ENCODE peak calls at places on chromosomes 1 and 21, in ten cellular contexts. Q, I, U, S, F, T, O, Y, M and Z are unnamed samples.
A peak's percentile ranks its signal among the peaks of the same experiment; 100 is the strongest.

GRCh38 chr1:166813508-166814223 is 25.6 kb upstream of the POGK start:
- DNase-seq in O (no peak), Q (no peak), U (no peak), M (no peak), F (no peak), S (no peak), T (no peak), Y (no peak), I (no peak), Z (no peak)

GRCh38 chr1:117392776-117393175 is 25.5 kb downstream of the MAN1A2 start:
- DNase-seq in Q (no peak), T (no peak), U (no peak), I (peak; percentile 9), O (no peak), Y (no peak), F (no peak), S (no peak), M (no peak), Z (no peak)

GRCh38 chr1:61358770-61359455 is 276.6 kb downstream of the NFIA start:
- DNase-seq in Q (no peak), S (no peak), M (peak; percentile 34), U (peak; percentile 40), T (no peak), Y (no peak), I (no peak), O (no peak), F (no peak), Z (no peak)

GRCh38 chr1:212455406-212456165 is 22.9 kb downstream of the NENF start:
- DNase-seq in I (peak; percentile 89), Q (no peak), M (peak; percentile 39), T (peak; percentile 84), O (peak; percentile 90), Y (peak; percentile 21), F (peak; percentile 77), S (peak; percentile 90), U (peak; percentile 80), Z (peak; percentile 74)

GRCh38 chr21:42640486-42640885 is 12.9 kb upstream of the PDE9A start:
- DNase-seq in Q (no peak), Y (no peak), S (no peak), U (no peak), M (no peak), I (no peak), F (no peak), T (no peak), O (no peak), Z (no peak)

GRCh38 chr1:211639500-211640361 is 35.7 kb downstream of the NEK2 start:
- DNase-seq in Q (no peak), U (peak; percentile 94), F (no peak), I (peak; percentile 80), S (no peak), O (no peak), T (no peak), Y (no peak), M (peak; percentile 54), Z (peak; percentile 67)

GRCh38 chr1:14263207-14263606 is 335.3 kb upstream of the KAZN start:
- DNase-seq in M (no peak), F (no peak), T (no peak), U (no peak), Y (no peak), O (no peak), I (no peak), Q (no peak), S (no peak), Z (no peak)

GRCh38 chr1:150619576-150620509 is 9.6 kb downstream of the ENSA start:
- DNase-seq in Y (no peak), O (no peak), F (no peak), Q (no peak), U (peak; percentile 90), M (peak; percentile 73), S (no peak), I (peak; percentile 38), T (no peak), Z (peak; percentile 76)

GRCh38 chr1:201691716-201692115 is 137.2 kb upstream of the IPO9 start:
- DNase-seq in I (no peak), T (no peak), Q (no peak), U (no peak), Y (no peak), S (no peak), F (no peak), O (no peak), M (no peak), Z (no peak)

GRCh38 chr1:6059866-6060265 is 14.2 kb downstream of the KCNAB2 start:
- DNase-seq in O (no peak), T (no peak), U (no peak), I (no peak), Y (no peak), F (no peak), Q (no peak), M (peak; percentile 17), S (no peak), Z (no peak)

GRCh38 chr1:31977361-31978131 is 36.1 kb upstream of the KHDRBS1 start:
- DNase-seq in I (peak; percentile 65), Y (no peak), S (no peak), M (peak; percentile 26), T (no peak), F (no peak), U (peak; percentile 92), Q (no peak), O (no peak), Z (no peak)

GRCh38 chr1:101309334-101310221 is 72.8 kb downstream of the S1PR1 start:
- DNase-seq in O (peak; percentile 37), I (peak; percentile 83), M (peak; percentile 49), Q (no peak), Y (peak; percentile 18), F (peak; percentile 60), T (peak; percentile 74), U (peak; percentile 53), S (peak; percentile 37), Z (peak; percentile 11)

GRCh38 chr21:31173881-31174555 is 135.7 kb upstream of the KRTAP19-8 start:
- DNase-seq in Y (no peak), I (peak; percentile 31), F (peak; percentile 33), O (peak; percentile 55), M (no peak), Q (no peak), T (peak; percentile 49), S (peak; percentile 43), U (no peak), Z (no peak)

GRCh38 chr1:18546026-18546425 is 65.3 kb downstream of the KLHDC7A start:
- DNase-seq in S (no peak), M (no peak), Y (no peak), O (no peak), U (no peak), F (no peak), I (no peak), T (no peak), Q (no peak), Z (no peak)

GRCh38 chr1:226601456-226601855 is 52.9 kb downstream of the STUM start:
- DNase-seq in T (no peak), Q (no peak), O (no peak), I (no peak), F (no peak), S (no peak), Y (no peak), M (no peak), U (no peak), Z (no peak)

GRCh38 chr1:47972864-47973437 is 24.2 kb downstream of the TRABD2B start:
- DNase-seq in T (no peak), I (no peak), U (no peak), M (no peak), S (no peak), Q (no peak), F (no peak), O (no peak), Y (no peak), Z (no peak)

GRCh38 chr1:25754421-25755195 is 45.4 kb upstream of the SELENON start:
- DNase-seq in S (no peak), M (no peak), F (no peak), T (peak; percentile 53), I (no peak), Y (no peak), U (no peak), Q (no peak), O (no peak), Z (no peak)

GRCh38 chr1:156627313-156627880 is 8.2 kb downstream of the HAPLN2 start:
- DNase-seq in Y (no peak), T (no peak), O (no peak), I (peak; percentile 47), S (peak; percentile 18), F (no peak), M (peak; percentile 44), U (peak; percentile 51), Q (no peak), Z (peak; percentile 75)

GRCh38 chr1:211281322-211282022 is 22.3 kb downstream of the RCOR3 start:
- DNase-seq in S (no peak), F (no peak), I (no peak), Q (no peak), U (no peak), O (no peak), T (no peak), Y (no peak), M (no peak), Z (peak; percentile 77)

GRCh38 chr1:234535763-234536515 is 57.0 kb upstream of the TARBP1 start:
- DNase-seq in T (no peak), F (no peak), O (peak; percentile 69), S (peak; percentile 35), Q (no peak), I (peak; percentile 63), U (peak; percentile 21), M (no peak), Y (no peak), Z (no peak)

GRCh38 chr1:12460121-12460520 is 157.9 kb downstream of the DHRS3 start:
- DNase-seq in M (no peak), T (no peak), I (no peak), U (no peak), F (no peak), O (no peak), Q (no peak), S (no peak), Y (no peak), Z (no peak)

GRCh38 chr1:226443439-226443838 is 35.5 kb upstream of the PARP1 start:
- DNase-seq in U (peak; percentile 83), M (peak; percentile 86), Q (no peak), O (no peak), S (no peak), T (no peak), F (no peak), I (peak; percentile 35), Y (no peak), Z (no peak)

GRCh38 chr1:193456883-193457282 is 270.5 kb upstream of the B3GALT2 start:
- DNase-seq in O (no peak), S (no peak), F (no peak), U (no peak), M (peak; percentile 61), Q (no peak), T (no peak), I (no peak), Y (no peak), Z (no peak)